ENCODE peak calls at places on chromosomes 7 and 10, in seven cellular contexts. H is CD4-positive, alpha-beta T cell; A is T-helper 22 cell; B is NCI-H2171 treated with DMSO at 0.1 percent for 48 hours; V is activated T-cell treated with anti-CD3 and anti-CD28 coated beads, Interleukin-2, amount 50 U/mL, for 24 hours; L is GM04504; F is psoas muscle. P is an unnamed sample.

GRCh38 chr7:74554178-74554577 is 100.5 kb downstream of the GTF2IRD1 start:
- DNase-seq in H (no peak), A (no peak), B (no peak), V (no peak), L (no peak), F (no peak), P (no peak)

GRCh38 chr10:131852161-131852822 is 48.5 kb upstream of the PPP2R2D start:
- DNase-seq in H (no peak), A (no peak), B (no peak), V (peak; percentile 2), L (no peak), F (no peak), P (no peak)

GRCh38 chr10:70441161-70441876 is at the start of gene NODAL:
- DNase-seq in H (no peak), A (no peak), B (no peak), V (peak; percentile 49), L (no peak), F (no peak), P (no peak)

GRCh38 chr7:11609071-11609470 is 222.9 kb downstream of the THSD7A start:
- DNase-seq in H (no peak), A (no peak), B (no peak), V (no peak), L (no peak), F (no peak), P (no peak)

GRCh38 chr7:87332321-87332720 is 13.1 kb upstream of the CROT start:
- DNase-seq in H (no peak), A (no peak), B (no peak), V (no peak), L (no peak), F (no peak), P (no peak)

GRCh38 chr7:130732980-130733865 is 784 bp downstream of the KLF14 start:
- DNase-seq in H (peak; percentile 43), A (peak; percentile 1), B (peak; percentile 41), V (peak; percentile 58), L (no peak), F (peak; percentile 51), P (no peak)

GRCh38 chr10:614772-615582 is 74.5 kb downstream of the DIP2C start:
- DNase-seq in H (no peak), A (no peak), B (peak; percentile 36), V (no peak), L (peak; percentile 85), F (peak; percentile 65), P (no peak)

GRCh38 chr7:1705856-1706255 is 35.8 kb downstream of the ELFN1 start:
- DNase-seq in H (peak; percentile 16), A (no peak), B (no peak), V (peak; percentile 7), L (no peak), F (no peak), P (no peak)

GRCh38 chr10:129754211-129755050 is 209.6 kb downstream of the EBF3 start:
- DNase-seq in H (no peak), A (no peak), B (no peak), V (no peak), L (no peak), F (no peak), P (no peak)

GRCh38 chr7:104124469-104124868 is 83.3 kb downstream of the ORC5 start:
- DNase-seq in H (no peak), A (no peak), B (no peak), V (no peak), L (no peak), F (no peak), P (no peak)